ENCODE peak calls at places on chromosomes 6 and 20, in ten cellular contexts. One of them, this sample, is unnamed.

GRCh38 chr6:89161326-89162046 is 15.6 kb downstream of the PM20D2 start:
- DNase-seq in aorta: no peak
- DNase-seq in BE2C: no peak
- DNase-seq in NCI-H2081: no peak
- DNase-seq in fibroblast of lung: peak; percentile 87
- DNase-seq in GM03348: no peak
- DNase-seq in mucosa of descending colon: no peak
- DNase-seq in NCI-H1417 treated with DMSO at 0.1 percent for 48 hours: no peak
- DNase-seq in coronary artery: no peak
- DNase-seq in HS-27A: no peak
- DNase-seq in this sample: no peak

GRCh38 chr20:52454660-52455059 is 263.1 kb upstream of the ZFP64 start:
- DNase-seq in aorta: no peak
- DNase-seq in BE2C: no peak
- DNase-seq in NCI-H2081: no peak
- DNase-seq in fibroblast of lung: peak; percentile 92
- DNase-seq in GM03348: peak; percentile 60
- DNase-seq in mucosa of descending colon: no peak
- DNase-seq in NCI-H1417 treated with DMSO at 0.1 percent for 48 hours: no peak
- DNase-seq in coronary artery: no peak
- DNase-seq in HS-27A: peak; percentile 48
- DNase-seq in this sample: no peak

GRCh38 chr6:84361372-84362179 is 134.1 kb upstream of the CEP162 start:
- DNase-seq in aorta: no peak
- DNase-seq in BE2C: no peak
- DNase-seq in NCI-H2081: no peak
- DNase-seq in fibroblast of lung: no peak
- DNase-seq in GM03348: no peak
- DNase-seq in mucosa of descending colon: no peak
- DNase-seq in NCI-H1417 treated with DMSO at 0.1 percent for 48 hours: no peak
- DNase-seq in coronary artery: no peak
- DNase-seq in HS-27A: no peak
- DNase-seq in this sample: no peak

GRCh38 chr20:63750807-63751470 is 11.4 kb downstream of the SLC2A4RG start:
- DNase-seq in aorta: peak; percentile 61
- DNase-seq in BE2C: no peak
- DNase-seq in NCI-H2081: no peak
- DNase-seq in fibroblast of lung: no peak
- DNase-seq in GM03348: no peak
- DNase-seq in mucosa of descending colon: no peak
- DNase-seq in NCI-H1417 treated with DMSO at 0.1 percent for 48 hours: no peak
- DNase-seq in coronary artery: no peak
- DNase-seq in HS-27A: no peak
- DNase-seq in this sample: no peak

GRCh38 chr6:44388135-44388487 is 605 bp downstream of the CDC5L start:
- DNase-seq in aorta: no peak
- DNase-seq in BE2C: no peak
- DNase-seq in NCI-H2081: peak; percentile 23
- DNase-seq in fibroblast of lung: no peak
- DNase-seq in GM03348: no peak
- DNase-seq in mucosa of descending colon: peak; percentile 34
- DNase-seq in NCI-H1417 treated with DMSO at 0.1 percent for 48 hours: no peak
- DNase-seq in coronary artery: peak; percentile 79
- DNase-seq in HS-27A: peak; percentile 8
- DNase-seq in this sample: no peak

GRCh38 chr6:13216236-13216933 is 112.0 kb downstream of the TBC1D7 start:
- DNase-seq in aorta: no peak
- DNase-seq in BE2C: no peak
- DNase-seq in NCI-H2081: peak; percentile 37
- DNase-seq in fibroblast of lung: no peak
- DNase-seq in GM03348: no peak
- DNase-seq in mucosa of descending colon: no peak
- DNase-seq in NCI-H1417 treated with DMSO at 0.1 percent for 48 hours: peak; percentile 44
- DNase-seq in coronary artery: no peak
- DNase-seq in HS-27A: no peak
- DNase-seq in this sample: no peak

GRCh38 chr20:2379511-2380229 is 1.0 kb upstream of the TGM6 start:
- DNase-seq in aorta: no peak
- DNase-seq in BE2C: no peak
- DNase-seq in NCI-H2081: no peak
- DNase-seq in fibroblast of lung: no peak
- DNase-seq in GM03348: no peak
- DNase-seq in mucosa of descending colon: no peak
- DNase-seq in NCI-H1417 treated with DMSO at 0.1 percent for 48 hours: no peak
- DNase-seq in coronary artery: no peak
- DNase-seq in HS-27A: no peak
- DNase-seq in this sample: no peak

GRCh38 chr20:52975024-52975732 is 3.0 kb downstream of the TSHZ2 start:
- DNase-seq in aorta: no peak
- DNase-seq in BE2C: peak; percentile 69
- DNase-seq in NCI-H2081: no peak
- DNase-seq in fibroblast of lung: no peak
- DNase-seq in GM03348: no peak
- DNase-seq in mucosa of descending colon: no peak
- DNase-seq in NCI-H1417 treated with DMSO at 0.1 percent for 48 hours: no peak
- DNase-seq in coronary artery: no peak
- DNase-seq in HS-27A: no peak
- DNase-seq in this sample: no peak

GRCh38 chr6:73394577-73395354 is at the start of gene DDX43:
- DNase-seq in aorta: peak; percentile 78
- DNase-seq in BE2C: no peak
- DNase-seq in NCI-H2081: peak; percentile 94
- DNase-seq in fibroblast of lung: peak; percentile 67
- DNase-seq in GM03348: peak; percentile 9
- DNase-seq in mucosa of descending colon: peak; percentile 34
- DNase-seq in NCI-H1417 treated with DMSO at 0.1 percent for 48 hours: no peak
- DNase-seq in coronary artery: peak; percentile 80
- DNase-seq in HS-27A: no peak
- DNase-seq in this sample: no peak

GRCh38 chr20:10925767-10926166 is 252.0 kb upstream of the JAG1 start:
- DNase-seq in aorta: no peak
- DNase-seq in BE2C: no peak
- DNase-seq in NCI-H2081: no peak
- DNase-seq in fibroblast of lung: no peak
- DNase-seq in GM03348: no peak
- DNase-seq in mucosa of descending colon: no peak
- DNase-seq in NCI-H1417 treated with DMSO at 0.1 percent for 48 hours: no peak
- DNase-seq in coronary artery: no peak
- DNase-seq in HS-27A: no peak
- DNase-seq in this sample: no peak

GRCh38 chr6:147911686-147912085 is 403.2 kb downstream of the SAMD5 start:
- DNase-seq in aorta: no peak
- DNase-seq in BE2C: no peak
- DNase-seq in NCI-H2081: no peak
- DNase-seq in fibroblast of lung: no peak
- DNase-seq in GM03348: no peak
- DNase-seq in mucosa of descending colon: no peak
- DNase-seq in NCI-H1417 treated with DMSO at 0.1 percent for 48 hours: no peak
- DNase-seq in coronary artery: no peak
- DNase-seq in HS-27A: no peak
- DNase-seq in this sample: no peak

GRCh38 chr20:44489223-44489622 is 13.5 kb downstream of the TTPAL start:
- DNase-seq in aorta: no peak
- DNase-seq in BE2C: no peak
- DNase-seq in NCI-H2081: no peak
- DNase-seq in fibroblast of lung: no peak
- DNase-seq in GM03348: no peak
- DNase-seq in mucosa of descending colon: no peak
- DNase-seq in NCI-H1417 treated with DMSO at 0.1 percent for 48 hours: no peak
- DNase-seq in coronary artery: no peak
- DNase-seq in HS-27A: no peak
- DNase-seq in this sample: no peak

GRCh38 chr6:3228791-3229565 is 1.5 kb upstream of the TUBB2B start:
- DNase-seq in aorta: no peak
- DNase-seq in BE2C: peak; percentile 29
- DNase-seq in NCI-H2081: peak; percentile 86
- DNase-seq in fibroblast of lung: no peak
- DNase-seq in GM03348: no peak
- DNase-seq in mucosa of descending colon: no peak
- DNase-seq in NCI-H1417 treated with DMSO at 0.1 percent for 48 hours: no peak
- DNase-seq in coronary artery: no peak
- DNase-seq in HS-27A: no peak
- DNase-seq in this sample: no peak

GRCh38 chr6:150308812-150309475 is 59.9 kb upstream of the IYD start:
- DNase-seq in aorta: no peak
- DNase-seq in BE2C: no peak
- DNase-seq in NCI-H2081: no peak
- DNase-seq in fibroblast of lung: no peak
- DNase-seq in GM03348: no peak
- DNase-seq in mucosa of descending colon: no peak
- DNase-seq in NCI-H1417 treated with DMSO at 0.1 percent for 48 hours: no peak
- DNase-seq in coronary artery: no peak
- DNase-seq in HS-27A: no peak
- DNase-seq in this sample: no peak

GRCh38 chr6:32095338-32096086 is 13.6 kb downstream of the TNXB start:
- DNase-seq in aorta: no peak
- DNase-seq in BE2C: no peak
- DNase-seq in NCI-H2081: no peak
- DNase-seq in fibroblast of lung: no peak
- DNase-seq in GM03348: no peak
- DNase-seq in mucosa of descending colon: no peak
- DNase-seq in NCI-H1417 treated with DMSO at 0.1 percent for 48 hours: no peak
- DNase-seq in coronary artery: no peak
- DNase-seq in HS-27A: no peak
- DNase-seq in this sample: no peak

GRCh38 chr20:58722877-58723627 is 30.5 kb downstream of the NPEPL1 start:
- DNase-seq in aorta: peak; percentile 37
- DNase-seq in BE2C: no peak
- DNase-seq in NCI-H2081: no peak
- DNase-seq in fibroblast of lung: no peak
- DNase-seq in GM03348: no peak
- DNase-seq in mucosa of descending colon: no peak
- DNase-seq in NCI-H1417 treated with DMSO at 0.1 percent for 48 hours: no peak
- DNase-seq in coronary artery: peak; percentile 57
- DNase-seq in HS-27A: no peak
- DNase-seq in this sample: no peak

GRCh38 chr6:169328112-169328801 is 74.6 kb upstream of the THBS2 start:
- DNase-seq in aorta: no peak
- DNase-seq in BE2C: no peak
- DNase-seq in NCI-H2081: no peak
- DNase-seq in fibroblast of lung: peak; percentile 85
- DNase-seq in GM03348: peak; percentile 74
- DNase-seq in mucosa of descending colon: no peak
- DNase-seq in NCI-H1417 treated with DMSO at 0.1 percent for 48 hours: no peak
- DNase-seq in coronary artery: no peak
- DNase-seq in HS-27A: no peak
- DNase-seq in this sample: no peak

GRCh38 chr20:36728986-36729385 is 16.9 kb downstream of the NDRG3 start:
- DNase-seq in aorta: no peak
- DNase-seq in BE2C: no peak
- DNase-seq in NCI-H2081: no peak
- DNase-seq in fibroblast of lung: no peak
- DNase-seq in GM03348: no peak
- DNase-seq in mucosa of descending colon: no peak
- DNase-seq in NCI-H1417 treated with DMSO at 0.1 percent for 48 hours: no peak
- DNase-seq in coronary artery: no peak
- DNase-seq in HS-27A: no peak
- DNase-seq in this sample: no peak

GRCh38 chr6:35955521-35955920 is 34.6 kb upstream of the SRPK1 start:
- DNase-seq in aorta: no peak
- DNase-seq in BE2C: no peak
- DNase-seq in NCI-H2081: no peak
- DNase-seq in fibroblast of lung: no peak
- DNase-seq in GM03348: no peak
- DNase-seq in mucosa of descending colon: no peak
- DNase-seq in NCI-H1417 treated with DMSO at 0.1 percent for 48 hours: no peak
- DNase-seq in coronary artery: no peak
- DNase-seq in HS-27A: no peak
- DNase-seq in this sample: no peak

GRCh38 chr6:19415605-19416326 is 421.4 kb upstream of the ID4 start:
- DNase-seq in aorta: no peak
- DNase-seq in BE2C: no peak
- DNase-seq in NCI-H2081: no peak
- DNase-seq in fibroblast of lung: peak; percentile 49
- DNase-seq in GM03348: peak; percentile 50
- DNase-seq in mucosa of descending colon: no peak
- DNase-seq in NCI-H1417 treated with DMSO at 0.1 percent for 48 hours: no peak
- DNase-seq in coronary artery: no peak
- DNase-seq in HS-27A: no peak
- DNase-seq in this sample: no peak

GRCh38 chr6:24430086-24430485 is 27.4 kb downstream of the MRS2 start:
- DNase-seq in aorta: no peak
- DNase-seq in BE2C: no peak
- DNase-seq in NCI-H2081: no peak
- DNase-seq in fibroblast of lung: no peak
- DNase-seq in GM03348: peak; percentile 22
- DNase-seq in mucosa of descending colon: no peak
- DNase-seq in NCI-H1417 treated with DMSO at 0.1 percent for 48 hours: no peak
- DNase-seq in coronary artery: no peak
- DNase-seq in HS-27A: no peak
- DNase-seq in this sample: no peak

GRCh38 chr20:297098-297924 is at the start of gene ZCCHC3:
- DNase-seq in aorta: peak; percentile 96
- DNase-seq in BE2C: peak; percentile 79
- DNase-seq in NCI-H2081: peak; percentile 90
- DNase-seq in fibroblast of lung: peak; percentile 97
- DNase-seq in GM03348: peak; percentile 92
- DNase-seq in mucosa of descending colon: peak; percentile 85
- DNase-seq in NCI-H1417 treated with DMSO at 0.1 percent for 48 hours: peak; percentile 91
- DNase-seq in coronary artery: peak; percentile 93
- DNase-seq in HS-27A: peak; percentile 79
- DNase-seq in this sample: peak; percentile 79

GRCh38 chr6:42420741-42421140 is 31.0 kb downstream of the TRERF1 start:
- DNase-seq in aorta: no peak
- DNase-seq in BE2C: no peak
- DNase-seq in NCI-H2081: no peak
- DNase-seq in fibroblast of lung: no peak
- DNase-seq in GM03348: no peak
- DNase-seq in mucosa of descending colon: no peak
- DNase-seq in NCI-H1417 treated with DMSO at 0.1 percent for 48 hours: no peak
- DNase-seq in coronary artery: no peak
- DNase-seq in HS-27A: no peak
- DNase-seq in this sample: no peak

GRCh38 chr6:164216839-164217238 is 802.3 kb downstream of the QKI start:
- DNase-seq in aorta: no peak
- DNase-seq in BE2C: peak; percentile 19
- DNase-seq in NCI-H2081: no peak
- DNase-seq in fibroblast of lung: no peak
- DNase-seq in GM03348: no peak
- DNase-seq in mucosa of descending colon: no peak
- DNase-seq in NCI-H1417 treated with DMSO at 0.1 percent for 48 hours: no peak
- DNase-seq in coronary artery: no peak
- DNase-seq in HS-27A: no peak
- DNase-seq in this sample: no peak

GRCh38 chr6:5552243-5552642 is 290.9 kb downstream of the FARS2 start:
- DNase-seq in aorta: no peak
- DNase-seq in BE2C: no peak
- DNase-seq in NCI-H2081: no peak
- DNase-seq in fibroblast of lung: peak; percentile 6
- DNase-seq in GM03348: no peak
- DNase-seq in mucosa of descending colon: no peak
- DNase-seq in NCI-H1417 treated with DMSO at 0.1 percent for 48 hours: no peak
- DNase-seq in coronary artery: no peak
- DNase-seq in HS-27A: no peak
- DNase-seq in this sample: no peak

GRCh38 chr20:19405958-19406357 is 193.5 kb downstream of the SLC24A3 start:
- DNase-seq in aorta: no peak
- DNase-seq in BE2C: no peak
- DNase-seq in NCI-H2081: no peak
- DNase-seq in fibroblast of lung: no peak
- DNase-seq in GM03348: no peak
- DNase-seq in mucosa of descending colon: no peak
- DNase-seq in NCI-H1417 treated with DMSO at 0.1 percent for 48 hours: no peak
- DNase-seq in coronary artery: no peak
- DNase-seq in HS-27A: no peak
- DNase-seq in this sample: no peak

GRCh38 chr20:23868321-23868720 is 11.2 kb downstream of the CST5 start:
- DNase-seq in aorta: no peak
- DNase-seq in BE2C: no peak
- DNase-seq in NCI-H2081: no peak
- DNase-seq in fibroblast of lung: no peak
- DNase-seq in GM03348: no peak
- DNase-seq in mucosa of descending colon: no peak
- DNase-seq in NCI-H1417 treated with DMSO at 0.1 percent for 48 hours: no peak
- DNase-seq in coronary artery: no peak
- DNase-seq in HS-27A: no peak
- DNase-seq in this sample: no peak

GRCh38 chr6:34476941-34477340 is 11.1 kb downstream of the PACSIN1 start:
- DNase-seq in aorta: no peak
- DNase-seq in BE2C: no peak
- DNase-seq in NCI-H2081: no peak
- DNase-seq in fibroblast of lung: no peak
- DNase-seq in GM03348: no peak
- DNase-seq in mucosa of descending colon: no peak
- DNase-seq in NCI-H1417 treated with DMSO at 0.1 percent for 48 hours: no peak
- DNase-seq in coronary artery: no peak
- DNase-seq in HS-27A: no peak
- DNase-seq in this sample: no peak

This sample was measured in DMS 273 treated with DMSO at 0.1 percent for 48 hours.